ENCODE peak calls at places on chromosome 22, in seven cellular contexts. P, O, G, R, N, E and Y are unnamed samples.
A peak's percentile ranks its signal among the peaks of the same experiment; 100 is the strongest.

GRCh38 chr22:47307326-47307725 is 544.9 kb downstream of the TBC1D22A start:
- DNase-seq in P (no peak), O (no peak), G (no peak), R (no peak), N (no peak), E (no peak), Y (no peak)

GRCh38 chr22:46455453-46455852 is 82.0 kb downstream of the CELSR1 start:
- DNase-seq in P (no peak), O (no peak), G (no peak), R (no peak), N (no peak), E (no peak), Y (no peak)

GRCh38 chr22:24559471-24559870 is 3.7 kb downstream of the SNRPD3 start:
- DNase-seq in P (no peak), O (peak; percentile 32), G (no peak), R (no peak), N (no peak), E (no peak), Y (no peak)

GRCh38 chr22:37518509-37519267 is 527 bp downstream of the CARD10 start:
- DNase-seq in P (no peak), O (no peak), G (peak; percentile 31), R (no peak), N (peak; percentile 69), E (no peak), Y (no peak)

GRCh38 chr22:45975266-45976161 is 1.4 kb downstream of the WNT7B start:
- DNase-seq in P (no peak), O (no peak), G (no peak), R (peak; percentile 31), N (no peak), E (peak; percentile 18), Y (peak; percentile 16)

GRCh38 chr22:40418366-40419201 is 48.2 kb downstream of the SGSM3 start:
- DNase-seq in P (no peak), O (peak; percentile 91), G (peak; percentile 75), R (no peak), N (no peak), E (peak; percentile 90), Y (peak; percentile 81)

GRCh38 chr22:24982301-24983056 is 30.0 kb downstream of the KIAA1671 start:
- DNase-seq in P (no peak), O (no peak), G (no peak), R (no peak), N (no peak), E (no peak), Y (no peak)

GRCh38 chr22:24807284-24807950 is 1.4 kb downstream of the SGSM1 start:
- DNase-seq in P (no peak), O (no peak), G (no peak), R (peak; percentile 37), N (no peak), E (no peak), Y (no peak)

GRCh38 chr22:22555596-22555995 is 3.5 kb downstream of the PRAME start:
- DNase-seq in P (no peak), O (no peak), G (no peak), R (no peak), N (no peak), E (no peak), Y (no peak)

GRCh38 chr22:28582806-28583205 is 96.8 kb downstream of the TTC28 start:
- DNase-seq in P (no peak), O (no peak), G (no peak), R (no peak), N (no peak), E (no peak), Y (no peak)

GRCh38 chr22:49751968-49752597 is 75.6 kb downstream of the BRD1 start:
- DNase-seq in P (no peak), O (no peak), G (no peak), R (no peak), N (no peak), E (no peak), Y (no peak)

GRCh38 chr22:22893891-22894739 is 6.5 kb downstream of the IGLL5 start:
- DNase-seq in P (no peak), O (no peak), G (no peak), R (no peak), N (peak; percentile 35), E (no peak), Y (no peak)